ENCODE peak calls at places on chromosomes 1 and 21, in five cellular contexts. Y is H1, R is GM12878, Q is HepG2, B is GM23338. N is an unnamed sample.

GRCh38 chr1:69702085-69702484 is 134.4 kb downstream of the LRRC7 start:
- DNase-seq in Y (no peak), R (no peak), Q (no peak), B (no peak), N (no peak)

GRCh38 chr21:39715804-39716397 is 29.1 kb upstream of the IGSF5 start:
- DNase-seq in Y (no peak), R (no peak), Q (peak), B (peak), N (peak)

GRCh38 chr1:165858364-165858823 is 31.0 kb downstream of the UCK2 start:
- DNase-seq in Y (no peak), R (no peak), Q (peak), B (no peak), N (no peak)

GRCh38 chr1:94858276-94858675 is 38.1 kb downstream of the SLC44A3 start:
- DNase-seq in Y (no peak), R (no peak), Q (no peak), B (no peak), N (no peak)

GRCh38 chr1:172024516-172024915 is 183.2 kb downstream of the DNM3 start:
- DNase-seq in Y (no peak), R (no peak), Q (no peak), B (no peak), N (no peak)

GRCh38 chr1:84869750-84870149 is 23.3 kb downstream of the LPAR3 start:
- DNase-seq in Y (no peak), R (no peak), Q (no peak), B (no peak), N (no peak)

GRCh38 chr1:230157409-230158390 is 90.7 kb downstream of the GALNT2 start:
- DNase-seq in Y (no peak), R (no peak), Q (peak), B (no peak), N (no peak)

GRCh38 chr1:176058686-176059085 is 148.4 kb downstream of the COP1 start:
- DNase-seq in Y (no peak), R (no peak), Q (peak), B (no peak), N (peak)

GRCh38 chr1:57013522-57013921 is 47.7 kb upstream of the C8B start:
- DNase-seq in Y (no peak), R (no peak), Q (no peak), B (no peak), N (no peak)

GRCh38 chr1:208917719-208918118 is 665.8 kb upstream of the CAMK1G start:
- DNase-seq in Y (no peak), R (no peak), Q (no peak), B (no peak), N (no peak)

GRCh38 chr1:176643536-176643935 is 180.6 kb downstream of the PAPPA2 start:
- DNase-seq in Y (no peak), R (no peak), Q (no peak), B (no peak), N (no peak)

GRCh38 chr1:76901158-76901767 is 34.0 kb downstream of the ST6GALNAC5 start:
- DNase-seq in Y (peak), R (peak), Q (peak), B (peak), N (peak)

GRCh38 chr1:119554188-119554587 is 47.2 kb downstream of the HSD3B1 start:
- DNase-seq in Y (no peak), R (no peak), Q (no peak), B (no peak), N (peak)

GRCh38 chr1:23473037-23473800 is 10.8 kb downstream of the ASAP3 start:
- DNase-seq in Y (no peak), R (no peak), Q (peak), B (no peak), N (no peak)

GRCh38 chr21:37245151-37245550 is 22.0 kb downstream of the VPS26C start:
- DNase-seq in Y (no peak), R (no peak), Q (no peak), B (peak), N (no peak)

GRCh38 chr1:24694380-24694843 is 50.8 kb upstream of the CLIC4 start:
- DNase-seq in Y (no peak), R (peak), Q (no peak), B (no peak), N (peak)

GRCh38 chr1:100538935-100539835 is 1.2 kb downstream of the GPR88 start:
- DNase-seq in Y (no peak), R (no peak), Q (no peak), B (peak), N (no peak)

GRCh38 chr1:211829343-211830054 is 1.1 kb downstream of the LPGAT1 start:
- DNase-seq in Y (no peak), R (no peak), Q (peak), B (peak), N (peak)

GRCh38 chr1:197391303-197392226 is 123.5 kb downstream of the CRB1 start:
- DNase-seq in Y (no peak), R (no peak), Q (no peak), B (peak), N (peak)

GRCh38 chr1:44267438-44267837 is 54.2 kb downstream of the DMAP1 start:
- DNase-seq in Y (no peak), R (no peak), Q (no peak), B (no peak), N (no peak)

GRCh38 chr1:12188115-12188514 is 21.3 kb downstream of the TNFRSF1B start:
- DNase-seq in Y (no peak), R (no peak), Q (peak), B (peak), N (no peak)

GRCh38 chr1:246947255-246947654 is 15.5 kb upstream of the AHCTF1 start:
- DNase-seq in Y (no peak), R (no peak), Q (peak), B (no peak), N (no peak)

GRCh38 chr1:15852036-15852827 is 4.7 kb downstream of the SPEN start:
- DNase-seq in Y (no peak), R (no peak), Q (no peak), B (no peak), N (no peak)

GRCh38 chr1:39617488-39618049 is 21.9 kb downstream of the HEYL start:
- DNase-seq in Y (no peak), R (no peak), Q (no peak), B (no peak), N (no peak)

GRCh38 chr1:101027194-101027772 is 1.7 kb upstream of the DPH5 start:
- DNase-seq in Y (no peak), R (no peak), Q (no peak), B (no peak), N (peak)

GRCh38 chr1:110538082-110538481 is 19.1 kb upstream of the KCNA10 start:
- DNase-seq in Y (no peak), R (no peak), Q (no peak), B (peak), N (no peak)

GRCh38 chr1:154998818-154999650 is 3.6 kb upstream of the ZBTB7B start:
- DNase-seq in Y (no peak), R (peak), Q (no peak), B (peak), N (peak)

GRCh38 chr1:33876970-33877680 is 13.2 kb downstream of the HMGB4 start:
- DNase-seq in Y (no peak), R (no peak), Q (no peak), B (no peak), N (no peak)

DNA sequence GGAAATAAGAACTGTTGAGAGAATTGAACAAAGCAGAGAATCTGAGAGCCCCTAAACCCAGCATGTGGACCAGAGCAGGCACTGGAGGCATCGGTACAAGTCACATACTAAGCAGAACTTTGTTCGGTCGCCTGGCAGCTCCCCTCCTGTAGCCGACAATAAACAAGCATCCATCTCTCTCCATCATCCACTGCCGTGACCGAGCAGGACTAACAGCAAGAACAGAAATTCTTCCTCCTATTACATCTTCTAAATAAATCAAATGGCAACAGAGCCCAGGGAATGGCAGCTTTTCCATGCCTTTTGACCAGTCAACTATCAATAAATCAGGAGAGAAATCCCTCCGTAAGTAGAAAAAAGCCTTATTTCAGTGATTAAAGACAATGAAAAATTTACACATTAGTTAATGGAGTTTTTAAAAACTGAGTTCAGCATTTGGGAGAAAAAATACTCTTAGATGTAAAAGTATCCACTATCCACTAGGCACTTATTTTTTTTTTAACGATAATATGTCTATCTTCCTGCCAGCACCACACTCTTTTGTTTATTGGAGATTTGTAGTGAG is 36.5 kb downstream of the PTPN14 start:
- DNase-seq in Y (no peak), R (no peak), Q (no peak), B (no peak), N (no peak)
- H3K4me2 ChIP-seq in Y (peak), R (no peak), Q (no peak), B (peak), N (no peak)

DNA sequence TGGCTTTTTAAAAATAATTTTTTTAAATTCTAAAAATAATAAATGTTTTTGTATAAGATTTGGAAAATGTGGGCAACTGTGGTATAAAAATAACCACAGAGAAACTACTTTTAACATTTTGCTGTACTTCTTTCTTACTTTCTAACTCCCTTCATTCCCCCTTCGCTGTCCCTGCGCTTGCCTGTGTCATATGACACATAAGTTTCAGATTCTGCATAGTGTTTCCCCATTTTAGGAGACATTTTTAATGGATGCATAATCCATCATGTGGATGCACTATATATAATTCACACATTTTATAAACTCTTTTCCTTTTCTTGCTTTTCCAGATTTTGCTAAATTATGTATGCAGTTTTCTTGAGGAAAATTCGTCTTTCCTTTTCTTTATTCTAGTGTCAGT is 16.3 kb downstream of the ATG4C start:
- DNase-seq in Y (no peak), R (no peak), Q (no peak), B (no peak), N (no peak)
- TF ChIP-seq CREB1 in Y (no peak), R (no peak), Q (peak), B (no peak), N (no peak)

GRCh38 chr1:19466112-19466561 is 19.2 kb downstream of the CAPZB start:
- DNase-seq in Y (no peak), R (no peak), Q (no peak), B (no peak), N (no peak)

GRCh38 chr1:19467199-19468187 is 17.8 kb downstream of the CAPZB start:
- DNase-seq in Y (no peak), R (no peak), Q (no peak), B (no peak), N (no peak)

GRCh38 chr1:19468397-19468956 is 16.9 kb downstream of the CAPZB start:
- DNase-seq in Y (no peak), R (no peak), Q (peak), B (no peak), N (peak)

GRCh38 chr1:19472174-19472573 is 13.2 kb downstream of the CAPZB start:
- DNase-seq in Y (no peak), R (no peak), Q (no peak), B (no peak), N (no peak)

DNA sequence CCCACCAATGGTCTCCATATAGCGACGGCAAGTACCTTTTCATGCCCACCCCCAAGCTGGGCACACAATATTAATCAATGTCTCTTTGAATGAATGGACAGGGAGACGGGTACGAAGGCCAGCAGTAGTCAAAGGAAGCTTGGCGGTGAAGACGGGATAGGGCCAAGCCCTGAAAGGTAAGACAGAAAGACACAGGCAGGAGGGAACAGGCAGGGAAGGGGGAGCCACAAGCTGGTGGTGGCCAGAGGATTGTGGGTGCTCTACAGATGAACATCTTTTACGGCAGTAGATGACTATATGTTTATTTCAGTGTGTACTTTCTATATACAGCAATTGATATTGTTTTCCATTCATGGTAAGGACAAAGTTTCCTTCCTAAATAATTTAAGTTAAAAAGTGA is 16.3 kb downstream of the CAPZB start:
- DNase-seq in Y (no peak), R (no peak), Q (no peak), B (no peak), N (no peak)
- H3K4me2 ChIP-seq in Y (no peak), R (peak), Q (no peak), B (peak), N (peak)

GRCh38 chr1:216722841-216723240 is 388 bp downstream of the ESRRG start:
- DNase-seq in Y (no peak), R (no peak), Q (no peak), B (peak), N (no peak)

GRCh38 chr1:216726435-216726834 is 3.2 kb upstream of the ESRRG start:
- DNase-seq in Y (no peak), R (no peak), Q (no peak), B (no peak), N (no peak)

GRCh38 chr1:216721878-216722277 is 1.4 kb downstream of the ESRRG start:
- DNase-seq in Y (no peak), R (no peak), Q (no peak), B (no peak), N (no peak)

GRCh38 chr1:216723274-216723780 is at the start of gene ESRRG:
- DNase-seq in Y (peak), R (no peak), Q (peak), B (peak), N (no peak)
- TF ChIP-seq CREB1 in Y (peak), R (no peak), Q (no peak), B (no peak), N (no peak)

GRCh38 chr21:41662761-41663160 is 104.1 kb downstream of the RIPK4 start:
- DNase-seq in Y (no peak), R (no peak), Q (no peak), B (no peak), N (no peak)

GRCh38 chr21:41662161-41662560 is 104.7 kb downstream of the RIPK4 start:
- DNase-seq in Y (no peak), R (no peak), Q (no peak), B (no peak), N (no peak)

GRCh38 chr21:41665766-41666595 is 100.9 kb downstream of the RIPK4 start:
- DNase-seq in Y (no peak), R (no peak), Q (no peak), B (no peak), N (no peak)

GRCh38 chr21:41664881-41665765 is 101.7 kb downstream of the RIPK4 start:
- DNase-seq in Y (no peak), R (no peak), Q (no peak), B (no peak), N (no peak)

DNA sequence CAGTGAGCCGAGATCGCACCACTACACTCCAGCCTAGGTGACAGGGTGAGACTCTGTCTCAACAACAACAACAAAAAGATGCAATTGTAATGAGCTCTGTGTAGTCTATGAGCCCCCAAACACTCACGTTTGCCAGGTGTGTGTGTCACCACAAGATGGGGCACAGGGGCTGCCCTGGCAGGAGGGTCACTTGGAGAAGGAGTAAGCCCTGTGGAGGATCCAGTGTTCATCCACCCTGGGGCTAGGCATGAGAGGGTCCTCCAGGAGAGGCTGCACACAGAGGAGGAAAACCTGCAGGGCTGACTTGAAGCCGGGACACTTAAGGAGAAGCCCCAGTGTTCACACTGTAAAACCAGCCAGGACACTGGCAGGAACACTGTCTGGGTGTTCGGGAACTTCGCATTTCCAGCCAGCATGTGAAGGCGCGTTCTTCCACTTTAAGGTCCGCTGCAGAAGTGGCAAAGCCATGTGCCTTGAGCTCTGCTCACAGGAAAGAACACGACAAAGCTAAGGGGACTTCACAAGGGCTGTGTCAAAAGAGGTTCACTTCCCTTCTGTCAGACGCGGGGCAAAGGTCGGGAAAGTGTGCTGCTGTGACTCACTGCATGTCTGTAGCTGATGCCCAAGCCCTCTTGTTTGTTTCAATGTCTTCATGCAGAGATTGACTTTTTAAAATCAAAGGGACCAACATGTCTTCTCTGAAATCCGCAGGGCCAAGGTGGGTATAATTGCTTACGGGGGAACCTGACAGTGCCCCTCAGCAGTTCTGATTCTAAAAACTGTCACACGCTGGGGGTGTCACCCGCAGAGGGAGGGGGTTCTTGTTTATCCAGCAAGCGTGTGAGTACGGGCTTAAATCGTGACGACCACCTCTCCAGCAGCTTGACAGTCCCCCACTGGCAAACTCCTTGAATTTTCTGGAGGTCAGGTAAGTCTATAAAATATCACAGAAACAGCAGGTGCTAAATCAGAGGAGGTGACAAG is 102.8 kb downstream of the RIPK4 start:
- DNase-seq in Y (no peak), R (peak), Q (peak), B (no peak), N (no peak)
- H3K4me2 ChIP-seq in Y (no peak), R (no peak), Q (peak), B (no peak), N (no peak)

DNA sequence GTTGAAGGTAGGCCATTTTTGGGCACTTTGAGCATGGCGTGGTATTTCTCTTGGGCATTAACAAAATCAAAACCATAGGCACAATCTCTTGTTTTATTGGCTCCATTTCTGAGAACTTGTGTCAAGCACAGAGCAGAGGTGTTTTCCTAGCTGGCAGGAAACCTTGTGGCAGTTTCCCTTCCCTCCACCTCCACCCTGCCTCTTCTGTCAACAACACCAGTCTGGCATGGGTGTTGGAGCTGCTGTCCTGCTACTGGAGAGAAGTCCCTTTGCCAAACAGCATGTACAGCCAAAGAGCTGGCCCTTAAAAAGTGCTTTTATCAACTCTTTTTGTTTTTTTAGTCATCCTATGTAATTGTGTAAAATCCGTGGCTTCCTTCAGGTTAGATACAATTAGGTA is 16.0 kb downstream of the ATP1A1 start:
- DNase-seq in Y (no peak), R (no peak), Q (no peak), B (no peak), N (no peak)
- TF ChIP-seq CREB1 in Y (no peak), R (no peak), Q (no peak), B (no peak), N (no peak)

GRCh38 chr1:160255761-160256300 is 6.5 kb downstream of the DCAF8 start:
- DNase-seq in Y (no peak), R (no peak), Q (no peak), B (no peak), N (no peak)
- H3K4me2 ChIP-seq in Y (no peak), R (no peak), Q (no peak), B (no peak), N (no peak)

N was measured in K562.